ENCODE peak calls at places on chromosomes 1 and 21, in five cellular contexts. Z is SK-N-SH, D is HepG2, W is K562, O is GM12878. Q is an unnamed sample.

GRCh38 chr1:232376632-232377493 is 253.1 kb downstream of the SIPA1L2 start:
- DNase-seq in D (no peak), Z (no peak), O (no peak), W (no peak), Q (no peak)

GRCh38 chr21:38250991-38251418 is 5.8 kb upstream of the KCNJ15 start:
- DNase-seq in Z (no peak), D (no peak), W (no peak), O (no peak), Q (no peak)

GRCh38 chr1:157490337-157491165 is 61.8 kb downstream of the FCRL5 start:
- DNase-seq in D (peak; percentile 43), O (no peak), W (peak; percentile 47), Z (peak; percentile 25), Q (peak; percentile 60)

GRCh38 chr1:172451002-172451443 is 7.2 kb upstream of the PIGC start:
- DNase-seq in Z (no peak), W (no peak), D (peak; percentile 85), O (no peak), Q (peak; percentile 19)

GRCh38 chr1:203327684-203328457 is 22.6 kb downstream of the BTG2 start:
- DNase-seq in O (no peak), Z (peak; percentile 83), D (no peak), W (peak; percentile 67), Q (peak; percentile 82)

GRCh38 chr1:63277195-63278192 is 44.9 kb upstream of the FOXD3 start:
- DNase-seq in O (no peak), W (no peak), D (no peak), Z (no peak), Q (no peak)

GRCh38 chr1:55559111-55559510 is 343.9 kb upstream of the USP24 start:
- DNase-seq in D (no peak), W (no peak), O (no peak), Z (no peak), Q (no peak)

GRCh38 chr21:39661740-39662139 is 49.0 kb downstream of the B3GALT5 start:
- DNase-seq in W (no peak), D (no peak), Z (no peak), O (no peak), Q (no peak)

GRCh38 chr1:8142955-8143629 is 117.0 kb upstream of the ERRFI1 start:
- DNase-seq in D (no peak), O (no peak), Z (no peak), W (no peak), Q (no peak)

GRCh38 chr1:248710305-248710900 is 7.8 kb upstream of the OR14I1 start:
- DNase-seq in D (no peak), Z (no peak), O (no peak), W (no peak), Q (no peak)

GRCh38 chr21:26920055-26920454 is 46.8 kb downstream of the ADAMTS5 start:
- DNase-seq in Z (no peak), O (no peak), D (no peak), W (no peak), Q (no peak)
- TF ChIP-seq SMC3 in Z (no peak), O (no peak), D (no peak), W (no peak), Q (no peak)

DNA sequence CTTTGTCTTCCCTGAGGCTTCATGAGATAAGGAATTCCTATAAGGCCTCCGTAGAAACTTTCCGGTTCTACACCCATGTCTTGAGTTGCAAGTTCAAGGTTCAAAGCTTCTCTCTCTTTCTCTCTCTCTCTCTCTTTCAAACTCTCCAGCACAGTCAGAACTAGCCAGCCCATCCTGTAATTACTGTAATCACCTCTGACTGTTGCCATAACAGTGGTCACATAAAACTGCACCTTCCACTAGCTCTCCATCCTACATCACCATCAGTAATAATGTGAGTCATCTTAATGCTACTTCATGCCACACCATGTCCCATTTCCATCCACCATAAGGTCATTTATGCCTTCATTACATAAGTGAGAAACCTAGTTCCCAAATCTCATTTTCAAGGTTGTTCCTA is 90.0 kb upstream of the NFASC start:
- DNase-seq in O (no peak), D (no peak), Z (no peak), W (no peak), Q (no peak)
- TF ChIP-seq EP300 in O (no peak), D (no peak), Z (no peak), W (no peak), Q (no peak)

GRCh38 chr1:229285424-229285823 is 14.5 kb downstream of the RAB4A start:
- DNase-seq in Z (no peak), W (no peak), O (no peak), D (no peak), Q (no peak)

GRCh38 chr1:229282295-229282823 is 11.4 kb downstream of the RAB4A start:
- DNase-seq in D (no peak), Z (no peak), W (no peak), O (no peak), Q (no peak)

GRCh38 chr1:229280921-229281320 is 10.0 kb downstream of the RAB4A start:
- DNase-seq in Z (no peak), W (no peak), D (no peak), O (no peak), Q (no peak)

GRCh38 chr1:229284887-229285286 is 14.0 kb downstream of the RAB4A start:
- DNase-seq in W (no peak), D (no peak), O (no peak), Z (no peak), Q (no peak)

DNA sequence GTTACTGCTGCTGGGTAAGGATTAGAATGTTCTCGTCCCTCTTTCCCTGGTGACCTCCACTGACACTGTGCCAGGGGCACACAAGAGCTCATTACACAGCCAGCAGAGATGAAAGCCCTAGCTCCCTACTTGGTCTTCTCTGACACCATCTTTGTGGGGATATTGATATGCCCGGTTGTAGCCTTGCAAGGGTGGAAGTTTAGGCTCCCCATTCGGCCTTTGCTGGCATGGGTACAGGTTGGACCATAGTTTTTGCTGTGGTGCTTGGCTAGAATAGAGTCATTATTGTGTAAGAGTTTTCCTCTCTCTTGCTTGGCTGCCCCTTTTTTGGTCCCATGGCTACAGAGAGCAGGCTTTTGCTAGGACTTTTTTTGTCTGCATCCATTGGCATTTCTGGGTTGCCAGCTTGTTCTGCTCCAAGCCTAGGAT is 12.3 kb downstream of the RAB4A start:
- DNase-seq in D (no peak), Z (no peak), O (no peak), W (no peak), Q (no peak)
- TF ChIP-seq REST in D (no peak), Z (no peak), O (no peak), W (no peak), Q (no peak)

GRCh38 chr1:12572506-12572905 is 45.5 kb downstream of the DHRS3 start:
- DNase-seq in W (no peak), D (no peak), Z (no peak), O (no peak), Q (no peak)
- TF ChIP-seq SMC3 in W (no peak), D (no peak), Z (no peak), O (no peak), Q (no peak)

DNA sequence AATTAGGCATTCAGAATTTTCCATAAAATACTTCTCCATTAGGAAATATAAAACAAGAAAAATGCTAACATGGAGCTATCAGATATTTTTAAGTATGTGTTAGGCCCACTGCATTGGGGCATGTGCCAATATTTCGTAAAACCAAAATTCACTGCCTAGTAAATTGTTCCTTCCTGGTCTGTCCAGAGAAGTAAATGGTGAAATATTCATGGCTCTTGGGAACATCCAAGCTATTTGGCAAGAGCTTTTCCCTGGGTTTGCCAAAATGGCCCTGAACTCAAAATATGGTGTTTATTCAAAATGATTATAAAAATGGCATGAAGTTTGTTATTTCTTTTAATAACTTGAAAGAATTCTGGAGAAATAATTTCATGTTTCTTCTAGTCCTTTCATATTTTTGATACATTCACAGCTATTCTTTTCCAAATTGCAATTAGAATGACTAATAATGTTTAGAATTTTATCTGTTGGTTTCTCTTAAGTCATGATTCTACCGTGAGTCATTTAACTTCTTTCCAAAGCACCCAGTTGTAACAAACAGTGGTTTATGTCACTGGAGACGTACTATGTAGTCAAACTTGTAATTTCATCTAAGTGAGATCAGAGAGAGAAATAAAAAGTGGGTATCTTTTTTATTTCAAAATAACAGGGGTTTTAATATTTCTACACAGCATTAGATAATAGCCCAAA is 25.7 kb upstream of the SLC19A2 start:
- DNase-seq in Z (no peak), D (no peak), O (no peak), W (no peak), Q (no peak)
- TF ChIP-seq EP300 in Z (no peak), D (no peak), O (no peak), W (no peak), Q (no peak)

GRCh38 chr1:44314401-44314800 is 40.7 kb downstream of the ERI3 start:
- DNase-seq in O (no peak), Z (no peak), D (no peak), W (no peak), Q (no peak)
- TF ChIP-seq REST in O (no peak), Z (no peak), D (no peak), W (no peak), Q (no peak)

DNA sequence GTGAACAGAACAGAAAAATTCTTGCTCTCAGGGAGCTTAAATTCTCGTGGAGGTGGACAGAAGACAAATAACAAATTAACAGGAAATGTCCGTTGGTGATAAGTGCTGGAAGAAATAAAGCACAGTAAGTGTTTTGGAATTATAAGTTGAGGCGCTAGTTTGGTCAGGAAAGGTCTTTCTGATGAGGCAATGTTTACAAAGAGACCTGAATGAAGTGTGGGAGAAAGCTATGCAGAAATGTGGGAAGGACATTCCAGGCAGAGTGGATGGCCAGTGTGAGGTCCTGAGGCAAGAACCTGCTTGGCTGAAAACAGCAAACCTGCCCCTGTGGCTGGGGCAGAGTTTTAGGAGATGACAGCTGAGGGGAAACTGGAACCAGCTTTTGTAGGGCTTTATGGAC is 23.3 kb downstream of the NGF start:
- DNase-seq in Z (no peak), O (no peak), D (no peak), W (no peak), Q (no peak)
- TF ChIP-seq SMC3 in Z (no peak), O (no peak), D (no peak), W (no peak), Q (no peak)

Q was measured in A549.